ENCODE peak calls at places on chromosomes 12 and 14, in eight cellular contexts. R is body of pancreas; D is HCT116; I is tibial artery; S is AG04450; L is GM23248; G is upper lobe of right lung; Q is CD8-positive, alpha-beta T cell. N is an unnamed sample. For H3K9me3, the result is how much of the 10 kb centered on the place peaks cover.

GRCh38 chr14:31071151-31071550 is 45.0 kb upstream of the STRN3 start:
- DNase-seq in R (no peak), D (no peak), I (no peak), S (no peak), L (peak), G (no peak), Q (no peak), N (no peak)

GRCh38 chr12:120709976-120710804 is at the start of gene UNC119B:
- DNase-seq in R (peak), D (no peak), I (peak), S (no peak), L (peak), G (peak), Q (peak), N (no peak)

GRCh38 chr12:88334271-88334670 is 192.2 kb downstream of the TMTC3 start:
- DNase-seq in R (no peak), D (no peak), I (no peak), S (peak), L (peak), G (no peak), Q (no peak), N (peak)

GRCh38 chr14:68638817-68639517 is 153.9 kb downstream of the ZFP36L1 start:
- DNase-seq in R (no peak), D (no peak), I (no peak), S (no peak), L (no peak), G (peak), Q (no peak), N (no peak)

GRCh38 chr12:77256924-77257323 is 191.6 kb upstream of the E2F7 start:
- DNase-seq in R (no peak), D (no peak), I (no peak), S (no peak), L (peak), G (no peak), Q (no peak), N (no peak)

GRCh38 chr14:99118946-99119345 is 153.1 kb downstream of the BCL11B start:
- DNase-seq in R (no peak), D (no peak), I (no peak), S (no peak), L (no peak), G (no peak), Q (no peak), N (peak)

GRCh38 chr14:93880025-93880820 is 46.9 kb upstream of the FAM181A start:
- DNase-seq in R (no peak), D (no peak), I (peak), S (no peak), L (peak), G (peak), Q (no peak), N (no peak)

GRCh38 chr12:47507221-47507620 is 198.6 kb downstream of the RPAP3 start:
- DNase-seq in R (no peak), D (no peak), I (no peak), S (no peak), L (peak), G (no peak), Q (no peak), N (no peak)

GRCh38 chr14:28762949-28763313 is 3.7 kb upstream of the FOXG1 start:
- DNase-seq in R (no peak), D (no peak), I (no peak), S (no peak), L (no peak), G (no peak), Q (no peak), N (no peak)

GRCh38 chr12:4289334-4289878 is 15.8 kb downstream of the CCND2 start:
- DNase-seq in R (no peak), D (no peak), I (no peak), S (no peak), L (no peak), G (no peak), Q (no peak), N (no peak)

GRCh38 chr12:106914796-106915634 is 40.7 kb upstream of the TMEM263 start:
- DNase-seq in R (no peak), D (no peak), I (no peak), S (no peak), L (no peak), G (no peak), Q (no peak), N (no peak)

GRCh38 chr14:105864651-105865265 is 338.4 kb downstream of the TMEM121 start:
- DNase-seq in R (peak), D (no peak), I (peak), S (no peak), L (no peak), G (no peak), Q (no peak), N (no peak)

GRCh38 chr14:105864116-105864515 is 337.7 kb downstream of the TMEM121 start:
- DNase-seq in R (no peak), D (no peak), I (peak), S (no peak), L (no peak), G (no peak), Q (no peak), N (no peak)

GRCh38 chr14:105865904-105866840 is 339.8 kb downstream of the TMEM121 start:
- DNase-seq in R (peak), D (no peak), I (peak), S (no peak), L (no peak), G (peak), Q (peak), N (no peak)

GRCh38 chr14:105866841-105867321 is 340.5 kb downstream of the TMEM121 start:
- DNase-seq in R (peak), D (no peak), I (peak), S (no peak), L (no peak), G (no peak), Q (no peak), N (no peak)

DNA sequence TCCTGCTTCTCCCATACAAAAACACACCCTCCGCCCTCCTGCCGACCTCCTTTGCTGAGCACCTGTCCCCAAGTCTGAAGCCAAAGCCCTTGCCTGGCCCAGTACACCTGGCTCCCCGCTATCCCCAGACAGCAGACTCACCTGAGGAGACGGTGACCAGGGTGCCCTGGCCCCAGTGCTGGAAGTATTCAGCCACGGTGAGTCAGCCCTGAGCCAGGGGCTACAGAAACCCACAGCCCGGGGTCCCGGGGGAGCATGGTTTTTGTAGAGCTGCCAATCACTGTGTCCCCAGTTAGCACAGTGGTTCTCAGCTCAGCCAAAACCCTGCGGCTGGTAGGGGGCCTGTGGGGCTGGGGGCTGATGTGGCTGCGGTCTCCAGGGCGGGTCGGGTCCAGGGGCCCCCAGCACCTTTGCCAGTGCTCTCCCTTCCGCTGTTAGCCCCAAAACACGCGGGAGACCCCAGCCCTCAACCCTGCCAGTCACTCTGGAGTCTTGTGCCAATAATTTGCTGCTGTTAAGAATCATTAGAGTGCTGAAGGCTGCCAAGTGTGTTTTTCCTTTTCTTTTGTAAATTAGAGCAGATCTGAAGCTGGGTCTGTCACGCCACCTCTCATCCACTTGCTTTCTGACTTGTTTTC is 339.0 kb downstream of the TMEM121 start:
- DNase-seq in R (peak), D (no peak), I (no peak), S (no peak), L (no peak), G (no peak), Q (no peak), N (peak)
- H3K9me3 ChIP-seq in R (under half), D (under half), I (under half), S (half or more), L (under half), G (under half), Q (under half), N (under half)

GRCh38 chr12:125794401-125794800 is 729.2 kb downstream of the AACS start:
- DNase-seq in R (no peak), D (no peak), I (no peak), S (no peak), L (no peak), G (no peak), Q (no peak), N (no peak)

DNA sequence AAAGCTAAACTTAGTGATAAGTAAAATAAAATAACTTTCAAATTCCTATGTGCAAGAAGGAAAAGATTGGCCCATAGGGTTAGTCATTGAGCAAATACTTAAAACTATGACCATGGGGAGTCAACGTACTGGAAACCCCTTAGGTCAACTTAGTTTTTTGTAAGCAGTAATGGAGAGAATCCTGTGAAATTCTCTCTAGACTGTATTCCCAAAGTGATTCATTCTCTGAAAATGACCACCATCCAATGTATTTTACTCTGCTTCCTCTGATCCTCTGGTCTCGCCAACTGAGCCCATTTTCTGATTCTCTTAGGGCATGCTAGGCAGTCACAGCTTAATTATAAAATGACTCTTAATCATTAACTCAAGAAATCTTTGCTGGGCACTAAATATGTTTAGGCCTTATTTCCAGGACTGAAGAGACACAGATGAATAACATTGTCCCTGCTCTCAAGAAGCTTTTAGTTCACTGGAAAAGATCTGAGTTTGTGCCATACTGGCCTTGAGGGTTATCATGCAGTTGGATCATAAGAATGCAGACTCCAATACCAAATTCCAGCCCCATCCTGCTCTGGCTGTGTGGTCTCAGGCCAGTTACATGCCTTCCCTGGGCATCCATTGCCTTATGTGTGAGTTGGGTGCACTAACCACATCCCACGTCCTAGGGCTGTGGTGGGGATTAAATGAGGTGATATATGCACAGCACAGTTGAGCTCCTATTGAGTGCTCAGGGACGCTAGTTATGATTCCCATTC is 732.4 kb downstream of the AACS start:
- DNase-seq in R (no peak), D (no peak), I (no peak), S (no peak), L (no peak), G (no peak), Q (no peak), N (no peak)
- H3K9me3 ChIP-seq in R (under half), D (under half), I (under half), S (under half), L (under half), G (under half), Q (under half), N (under half)

DNA sequence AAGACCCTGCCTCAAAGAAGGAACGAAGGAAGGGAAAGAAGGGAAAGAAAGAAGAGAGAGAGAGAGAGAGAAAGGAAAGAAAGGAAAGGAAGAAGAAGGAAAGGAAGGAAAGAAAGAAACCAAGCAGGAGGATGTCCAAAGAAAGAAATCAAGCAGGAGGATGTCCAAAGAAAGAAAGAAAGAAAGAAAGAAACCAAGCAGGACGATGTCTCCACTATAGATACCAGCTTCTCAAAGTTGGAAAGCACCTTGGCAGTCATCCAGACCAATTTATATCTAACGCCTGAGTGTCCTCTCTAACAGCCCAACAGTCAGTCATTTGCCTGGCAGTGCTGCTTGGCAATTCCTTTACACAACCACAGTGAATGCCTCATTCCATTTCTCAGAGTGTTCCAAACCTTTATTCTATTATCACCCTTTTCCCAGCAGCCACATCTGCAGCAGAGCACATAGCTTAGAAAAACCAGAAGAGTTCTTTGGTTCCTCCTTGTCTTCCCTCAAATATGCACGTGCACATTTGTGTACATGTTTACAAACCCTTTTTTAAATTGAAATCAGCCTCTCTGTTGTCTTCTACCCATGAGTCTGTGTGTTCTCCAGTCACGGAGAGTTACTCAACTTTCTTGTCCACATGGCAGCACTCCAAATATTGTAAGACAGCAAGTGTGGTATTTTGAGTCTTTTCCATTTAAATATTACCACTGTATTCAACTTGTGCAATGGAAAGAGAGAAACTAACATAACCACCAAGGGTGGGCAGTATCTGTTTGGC is 138.4 kb downstream of the STXBP6 start:
- DNase-seq in R (no peak), D (no peak), I (peak), S (no peak), L (peak), G (no peak), Q (no peak), N (no peak)
- H3K9me3 ChIP-seq in R (under half), D (under half), I (under half), S (under half), L (under half), G (under half), Q (under half), N (under half)

DNA sequence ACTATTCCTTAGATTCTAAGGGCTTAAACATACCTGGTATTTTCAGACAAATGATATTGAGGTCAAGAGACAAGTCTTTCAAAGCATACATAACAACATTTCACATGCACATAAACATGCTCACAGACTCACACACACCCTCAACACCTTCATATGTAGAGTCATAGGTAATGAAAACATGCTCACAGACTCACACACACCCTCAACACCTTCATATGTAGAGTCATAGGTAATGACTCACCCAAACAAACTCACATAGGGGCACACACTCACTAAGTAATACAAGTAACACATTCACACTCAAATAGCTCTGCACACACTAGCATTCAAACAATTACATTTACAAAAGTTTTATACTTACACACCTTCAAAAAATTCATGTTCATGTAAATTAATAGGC is 975.5 kb downstream of the TMEM121 start:
- DNase-seq in R (no peak), D (no peak), I (no peak), S (no peak), L (no peak), G (no peak), Q (no peak), N (no peak)
- H3K9me3 ChIP-seq in R (under half), D (under half), I (under half), S (under half), L (under half), G (under half), Q (under half), N (under half)

GRCh38 chr12:132998742-132999141 is 12.6 kb downstream of the ZNF26 start:
- DNase-seq in R (no peak), D (no peak), I (no peak), S (no peak), L (no peak), G (no peak), Q (no peak), N (no peak)
- H3K9me3 ChIP-seq in R (under half), D (under half), I (half or more), S (half or more), L (under half), G (half or more), Q (half or more), N (half or more)

DNA sequence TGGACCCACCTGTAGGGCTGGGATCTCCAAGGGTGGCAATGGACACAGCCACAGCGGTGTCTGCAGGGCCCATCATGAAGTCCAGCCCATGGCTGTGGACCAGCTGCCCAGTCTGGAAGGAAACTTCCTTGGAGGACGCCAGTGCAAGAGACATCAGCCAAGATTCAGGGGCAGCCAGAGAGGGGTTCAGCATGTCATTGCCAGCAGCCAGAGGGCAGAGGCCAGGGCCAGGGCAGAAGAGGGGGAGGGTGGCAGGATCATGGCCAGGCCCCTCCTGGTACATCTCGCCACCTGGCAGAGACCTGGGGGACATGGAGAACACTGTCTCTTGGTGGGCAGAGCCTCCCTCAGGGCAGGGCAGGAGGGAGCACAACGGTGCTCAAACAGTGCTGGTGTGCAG is 10.2 kb downstream of the ANHX start:
- DNase-seq in R (no peak), D (no peak), I (no peak), S (no peak), L (no peak), G (no peak), Q (no peak), N (no peak)
- H3K9me3 ChIP-seq in R (under half), D (under half), I (under half), S (half or more), L (under half), G (under half), Q (under half), N (half or more)

GRCh38 chr12:92912052-92912451 is 17.0 kb downstream of the EEA1 start:
- DNase-seq in R (no peak), D (no peak), I (no peak), S (no peak), L (peak), G (no peak), Q (no peak), N (no peak)
- H3K9me3 ChIP-seq in R (under half), D (under half), I (under half), S (under half), L (under half), G (under half), Q (under half), N (under half)

N was measured in breast epithelium.